ENCODE peak calls at places on chromosome 9, in four cellular contexts. Z is K562, W is GM12878, N is HepG2. I is an unnamed sample.

GRCh38 chr9:36222449-36222848 is 31.7 kb downstream of the CLTA start:
- DNase-seq in Z (no peak), W (no peak), N (no peak), I (no peak)

GRCh38 chr9:37094751-37095150 is 25.6 kb upstream of the ZCCHC7 start:
- DNase-seq in Z (no peak), W (no peak), N (no peak), I (no peak)

GRCh38 chr9:87872079-87872624 is 10.5 kb upstream of the SPATA31E1 start:
- DNase-seq in Z (no peak), W (no peak), N (no peak), I (no peak)

GRCh38 chr9:98990181-98990870 is 46.6 kb downstream of the COL15A1 start:
- DNase-seq in Z (no peak), W (no peak), N (no peak), I (no peak)

GRCh38 chr9:130336885-130337284 is 71.3 kb downstream of the HMCN2 start:
- DNase-seq in Z (no peak), W (no peak), N (no peak), I (no peak)

GRCh38 chr9:128103589-128103962 is 24.0 kb downstream of the PTGES2 start:
- DNase-seq in Z (no peak), W (no peak), N (peak), I (no peak)

GRCh38 chr9:28365020-28365640 is 791.8 kb upstream of the C9orf72 start:
- DNase-seq in Z (no peak), W (no peak), N (no peak), I (peak)

GRCh38 chr9:127828262-127829031 is 25.8 kb downstream of the FPGS start:
- DNase-seq in Z (peak), W (no peak), N (peak), I (peak)

GRCh38 chr9:74663456-74663855 is 166.3 kb downstream of the RORB start:
- DNase-seq in Z (no peak), W (no peak), N (no peak), I (no peak)

GRCh38 chr9:95110956-95111525 is 206.5 kb downstream of the FANCC start:
- DNase-seq in Z (no peak), W (no peak), N (no peak), I (no peak)

GRCh38 chr9:95494416-95495371 is 22.1 kb downstream of the PTCH1 start:
- DNase-seq in Z (no peak), W (peak), N (no peak), I (no peak)

GRCh38 chr9:125626187-125626586 is 80.8 kb downstream of the MAPKAP1 start:
- DNase-seq in Z (no peak), W (no peak), N (no peak), I (no peak)

GRCh38 chr9:6054280-6055099 is 39.1 kb upstream of the RANBP6 start:
- DNase-seq in Z (peak), W (no peak), N (peak), I (peak)

GRCh38 chr9:99385215-99385614 is 163.1 kb downstream of the SEC61B start:
- DNase-seq in Z (no peak), W (no peak), N (no peak), I (peak)

GRCh38 chr9:37928552-37929430 is 24.9 kb upstream of the SLC25A51 start:
- DNase-seq in Z (no peak), W (no peak), N (no peak), I (no peak)

GRCh38 chr9:5690278-5690677 is 61.4 kb downstream of the RIC1 start:
- DNase-seq in Z (no peak), W (no peak), N (no peak), I (no peak)

GRCh38 chr9:70480405-70480980 is 66.0 kb upstream of the KLF9 start:
- DNase-seq in Z (no peak), W (no peak), N (no peak), I (no peak)

DNA sequence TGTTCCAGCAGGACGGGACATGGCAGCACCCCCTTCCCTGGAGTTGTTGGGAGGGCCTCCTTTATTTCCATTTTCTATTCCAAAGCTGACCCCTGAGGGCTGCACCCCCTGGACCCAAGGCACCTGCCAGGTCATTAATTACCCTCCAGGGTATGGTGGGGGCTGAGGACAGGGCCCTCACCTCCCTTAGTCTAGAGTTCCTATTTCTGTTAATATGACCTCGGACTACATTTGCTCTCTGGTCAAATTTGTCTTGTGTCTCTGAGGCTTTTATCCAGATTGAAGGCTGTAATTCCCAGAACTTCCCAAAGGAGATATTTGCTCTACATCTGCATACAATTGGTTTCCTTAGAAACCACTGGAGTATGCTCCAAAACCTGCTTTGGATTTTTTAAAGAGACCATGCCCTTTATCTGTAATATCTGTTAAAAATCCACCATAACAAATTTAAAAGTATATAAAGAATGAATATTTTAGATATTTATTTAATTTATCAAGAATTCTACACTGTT is 16.8 kb downstream of the PHF2 start:
- DNase-seq in Z (no peak), W (no peak), N (no peak), I (no peak)
- TF ChIP-seq BHLHE40 in Z (no peak), W (no peak), N (no peak), I (no peak)

GRCh38 chr9:34458967-34459355 is 356 bp downstream of the DNAI1 start:
- DNase-seq in Z (no peak), W (no peak), N (no peak), I (no peak)
- TF ChIP-seq TARDBP in Z (no peak), W (no peak), N (no peak), I (no peak)

GRCh38 chr9:90058364-90058763 is 453.6 kb downstream of the GADD45G start:
- DNase-seq in Z (no peak), W (no peak), N (no peak), I (no peak)
- TF ChIP-seq BHLHE40 in Z (no peak), W (no peak), N (no peak), I (no peak)

GRCh38 chr9:120381839-120382238 is 198.1 kb downstream of the CDK5RAP2 start:
- DNase-seq in Z (no peak), W (no peak), N (no peak), I (no peak)

GRCh38 chr9:120378680-120379079 is 201.3 kb downstream of the CDK5RAP2 start:
- DNase-seq in Z (no peak), W (no peak), N (no peak), I (no peak)

GRCh38 chr9:120382453-120382852 is 197.5 kb downstream of the CDK5RAP2 start:
- DNase-seq in Z (no peak), W (no peak), N (no peak), I (no peak)

GRCh38 chr9:120377268-120378150 is 202.5 kb downstream of the CDK5RAP2 start:
- DNase-seq in Z (no peak), W (no peak), N (no peak), I (no peak)

DNA sequence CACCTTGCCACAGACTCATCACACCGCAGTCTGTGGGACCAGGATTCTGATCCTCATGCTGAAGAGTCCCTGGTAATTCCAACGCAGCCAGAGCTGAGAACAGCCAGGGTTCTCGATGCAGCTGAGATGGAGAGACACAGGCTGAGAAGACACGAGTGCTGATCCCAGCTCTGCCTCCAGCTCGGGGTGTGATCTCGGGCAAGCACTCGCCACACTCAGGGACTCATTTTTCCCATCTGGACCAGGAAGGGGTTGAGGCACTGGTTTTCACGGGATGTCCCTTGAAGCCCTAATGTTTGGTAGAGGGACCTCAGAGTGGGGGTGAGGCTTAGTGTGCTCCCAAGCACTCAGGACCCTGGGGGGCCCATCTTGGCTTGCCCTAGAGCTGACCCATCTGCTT is 200.4 kb downstream of the CDK5RAP2 start:
- DNase-seq in Z (no peak), W (no peak), N (no peak), I (no peak)
- TF ChIP-seq TARDBP in Z (no peak), W (no peak), N (no peak), I (no peak)

GRCh38 chr9:32294051-32294600 is 90.3 kb upstream of the ACO1 start:
- DNase-seq in Z (no peak), W (no peak), N (no peak), I (no peak)
- TF ChIP-seq BHLHE40 in Z (no peak), W (no peak), N (no peak), I (no peak)